ENCODE peak calls at places on chromosome 7, in four cellular contexts. U, H, J and C are unnamed samples.

GRCh38 chr7:140085447-140085846 is 22.7 kb upstream of the PARP12 start:
- DNase-seq in U (no peak), H (no peak), J (no peak), C (no peak)

GRCh38 chr7:77655836-77656455 is 40.3 kb upstream of the RSBN1L start:
- DNase-seq in J (no peak), U (peak; percentile 51), H (no peak), C (no peak)

GRCh38 chr7:52168085-52168484 is 851.5 kb upstream of the COBL start:
- DNase-seq in U (no peak), J (no peak), H (no peak), C (no peak)

GRCh38 chr7:41476117-41476803 is 226.6 kb downstream of the INHBA start:
- DNase-seq in J (no peak), H (no peak), U (no peak), C (no peak)

GRCh38 chr7:16744518-16745250 is 8.9 kb upstream of the TSPAN13 start:
- DNase-seq in U (no peak), J (no peak), H (no peak), C (no peak)

GRCh38 chr7:96996111-96996936 is 9.0 kb upstream of the DLX6 start:
- DNase-seq in H (no peak), U (no peak), J (no peak), C (no peak)

GRCh38 chr7:130970696-130971095 is 236.7 kb upstream of the KLF14 start:
- DNase-seq in U (no peak), J (no peak), H (no peak), C (no peak)

GRCh38 chr7:131844380-131844779 is 288.0 kb upstream of the PODXL start:
- DNase-seq in J (no peak), H (no peak), U (no peak), C (no peak)

GRCh38 chr7:20329389-20330175 is 1.1 kb upstream of the ITGB8 start:
- DNase-seq in J (peak; percentile 74), H (peak; percentile 48), U (peak; percentile 71), C (peak; percentile 35)

GRCh38 chr7:5349437-5350173 is 66.9 kb downstream of the SLC29A4 start:
- DNase-seq in H (no peak), U (no peak), J (no peak), C (no peak)

GRCh38 chr7:118183254-118183585 is 744 bp upstream of the LSM8 start:
- DNase-seq in J (peak; percentile 65), H (no peak), U (no peak), C (no peak)

GRCh38 chr7:126574838-126575250 is 677.9 kb downstream of the GRM8 start:
- DNase-seq in U (no peak), H (no peak), J (no peak), C (no peak)

GRCh38 chr7:140653319-140654108 is 12.9 kb upstream of the DENND2A start:
- DNase-seq in U (peak; percentile 67), H (peak; percentile 83), J (peak; percentile 70), C (peak; percentile 64)

GRCh38 chr7:111401516-111401915 is 160.8 kb downstream of the IMMP2L start:
- DNase-seq in U (no peak), J (no peak), H (no peak), C (no peak)

GRCh38 chr7:138752568-138753518 is 45.0 kb upstream of the TMEM213 start:
- DNase-seq in J (peak; percentile 91), H (peak; percentile 8), U (peak; percentile 54), C (peak; percentile 21)

GRCh38 chr7:140541513-140542192 is 62.3 kb upstream of the MKRN1 start:
- DNase-seq in U (peak; percentile 64), H (peak; percentile 39), J (peak; percentile 53), C (peak; percentile 34)

GRCh38 chr7:150959739-150960734 is 18.1 kb downstream of the KCNH2 start:
- DNase-seq in U (no peak), H (no peak), J (no peak), C (no peak)

GRCh38 chr7:46220066-46220630 is 299.1 kb upstream of the IGFBP3 start:
- DNase-seq in U (no peak), J (no peak), H (no peak), C (no peak)

GRCh38 chr7:92461027-92462003 is 14.0 kb downstream of the GATAD1 start:
- DNase-seq in U (peak; percentile 25), H (no peak), J (no peak), C (no peak)

GRCh38 chr7:30330134-30331111 is 46.0 kb downstream of the ZNRF2 start:
- DNase-seq in H (no peak), J (no peak), U (no peak), C (no peak)

GRCh38 chr7:3880221-3880935 is 579.3 kb downstream of the SDK1 start:
- DNase-seq in J (no peak), U (no peak), H (no peak), C (no peak)

GRCh38 chr7:27122075-27122910 is 8.3 kb downstream of the HOXA4 start:
- DNase-seq in U (peak; percentile 83), H (no peak), J (no peak), C (no peak)
- TF ChIP-seq POLR2A in U (peak; percentile 41), H (no peak), J (no peak), C (no peak)

DNA sequence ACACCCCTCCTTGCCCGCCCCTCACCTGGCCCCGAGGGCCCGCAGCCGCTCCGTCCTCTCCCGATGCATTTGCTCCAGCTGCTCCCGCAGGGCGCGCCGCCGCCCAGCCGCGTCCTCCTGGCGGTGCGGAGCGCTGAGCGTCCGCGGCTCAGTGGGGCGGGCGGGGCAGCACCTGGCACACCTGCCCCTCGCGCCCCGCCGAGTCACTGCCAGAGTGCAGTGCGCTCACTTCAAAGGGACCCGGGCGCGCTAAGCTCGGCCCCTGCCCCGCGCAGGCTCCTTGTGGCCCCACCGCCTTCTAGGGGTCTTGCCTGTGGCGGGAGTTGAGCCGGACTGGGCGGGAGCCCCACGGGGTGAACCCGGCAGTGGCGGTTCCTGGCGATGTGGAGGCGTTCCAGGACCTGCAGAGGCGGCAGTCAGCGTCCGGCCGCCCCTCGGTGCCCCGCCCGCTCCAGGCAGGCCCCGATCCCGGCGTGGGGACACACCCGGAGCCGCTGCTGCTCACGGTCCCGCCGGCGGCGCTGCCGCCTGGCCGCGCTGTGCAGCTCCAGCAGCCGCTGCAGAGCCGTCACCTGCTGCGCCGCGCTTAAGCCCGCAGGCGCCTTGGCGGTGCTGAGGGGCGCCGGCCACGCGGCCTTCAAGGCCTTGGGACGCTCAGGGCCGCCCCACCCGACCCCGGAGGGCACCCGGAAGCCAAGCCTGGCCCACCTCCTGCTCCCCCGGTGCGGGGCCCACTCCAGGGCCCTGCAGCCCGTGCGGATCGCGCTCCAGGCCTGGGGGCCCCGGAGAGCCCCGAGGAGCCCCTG is 6.7 kb downstream of the ATP6V1F start:
- DNase-seq in J (peak; percentile 86), H (no peak), U (peak; percentile 74), C (peak; percentile 59)
- TF ChIP-seq CTCF in J (no peak), H (peak; percentile 38), U (no peak), C (no peak)

GRCh38 chr7:100222445-100223132 is 2.8 kb downstream of the PVRIG start:
- DNase-seq in J (no peak), H (no peak), U (no peak), C (no peak)
- H3K27ac ChIP-seq in J (peak overlapping the region; percentile 89), H (no peak overlapping the region), U (no peak overlapping the region), C (no peak overlapping the region)

GRCh38 chr7:33062782-33063443 is 337 bp upstream of the NT5C3A start:
- DNase-seq in H (peak; percentile 83), J (peak; percentile 98), U (peak; percentile 95), C (peak; percentile 95)
- TF ChIP-seq POLR2A in H (peak; percentile 78), J (peak; percentile 82), U (peak; percentile 47), C (no peak)

DNA sequence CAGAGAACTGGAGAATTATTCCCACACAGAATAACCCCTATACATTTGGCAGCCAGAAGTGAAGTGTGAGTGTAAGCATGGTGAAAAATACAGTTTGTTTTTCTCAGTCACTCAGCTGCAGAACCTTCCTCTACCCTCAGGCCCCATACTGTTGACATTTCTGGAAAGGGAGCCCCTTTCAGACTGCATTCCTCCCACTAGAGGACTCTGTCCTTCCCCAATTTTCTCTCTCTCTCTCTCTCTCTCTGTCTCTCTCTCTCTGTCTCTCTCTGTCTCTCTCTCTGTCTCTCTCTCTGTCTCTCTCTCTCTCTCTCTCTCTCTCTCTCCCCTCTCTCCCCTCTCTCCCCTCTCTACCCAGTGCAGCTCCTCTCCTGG is 86.8 kb upstream of the STEAP1B start:
- DNase-seq in U (no peak), H (no peak), J (no peak), C (no peak)
- TF ChIP-seq CTCF in U (no peak), H (peak; percentile 28), J (no peak), C (peak; percentile 18)

GRCh38 chr7:159099711-159100231 is 44.9 kb downstream of the VIPR2 start:
- DNase-seq in H (no peak), J (peak; percentile 54), U (peak; percentile 3), C (peak; percentile 1)

GRCh38 chr7:159105066-159105780 is 39.4 kb downstream of the VIPR2 start:
- DNase-seq in H (no peak), J (peak; percentile 65), U (peak; percentile 4), C (no peak)

GRCh38 chr7:159104188-159105030 is 40.3 kb downstream of the VIPR2 start:
- DNase-seq in U (peak; percentile 8), J (peak; percentile 56), H (no peak), C (peak; percentile 78)

GRCh38 chr7:159103382-159104187 is 41.1 kb downstream of the VIPR2 start:
- DNase-seq in H (no peak), U (no peak), J (no peak), C (no peak)

DNA sequence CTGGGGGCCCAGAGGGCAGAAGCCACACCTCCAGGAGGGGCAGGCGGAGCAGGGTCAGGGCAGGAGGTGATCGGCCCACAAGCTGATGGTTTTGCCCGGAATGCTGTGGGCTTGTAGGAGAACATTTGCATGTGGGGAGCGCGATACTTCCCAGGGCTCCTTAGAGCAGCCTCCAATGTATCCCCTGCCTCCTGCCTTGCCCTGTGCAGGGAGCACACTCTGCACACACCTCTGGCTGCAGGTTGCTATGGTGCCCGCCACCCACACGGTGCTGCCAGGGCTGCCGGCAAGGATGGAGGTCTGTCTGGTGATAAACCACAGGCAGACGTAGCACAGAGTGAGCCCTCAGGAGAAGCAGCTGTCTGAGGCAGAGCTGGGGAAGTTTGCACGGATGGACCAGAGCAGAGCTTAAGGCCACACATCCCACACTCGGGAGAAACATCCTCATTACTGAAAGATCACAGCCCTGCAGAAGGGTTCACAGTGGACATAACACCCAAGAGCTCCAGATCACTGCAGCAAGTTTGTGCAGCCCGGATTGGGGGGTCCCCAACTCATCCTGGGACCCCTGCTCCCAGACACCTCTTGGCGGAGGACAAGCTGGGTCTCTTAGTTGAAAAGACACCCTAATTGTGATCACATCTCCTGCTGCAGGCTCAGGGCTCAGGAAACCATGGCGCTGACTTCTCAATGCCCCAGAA is 41.8 kb downstream of the VIPR2 start:
- DNase-seq in J (peak; percentile 69), H (no peak), U (peak; percentile 3), C (no peak)
- H3K27ac ChIP-seq in J (no peak overlapping the region), H (no peak overlapping the region), U (no peak overlapping the region), C (peak overlapping the region; percentile 86)

DNA sequence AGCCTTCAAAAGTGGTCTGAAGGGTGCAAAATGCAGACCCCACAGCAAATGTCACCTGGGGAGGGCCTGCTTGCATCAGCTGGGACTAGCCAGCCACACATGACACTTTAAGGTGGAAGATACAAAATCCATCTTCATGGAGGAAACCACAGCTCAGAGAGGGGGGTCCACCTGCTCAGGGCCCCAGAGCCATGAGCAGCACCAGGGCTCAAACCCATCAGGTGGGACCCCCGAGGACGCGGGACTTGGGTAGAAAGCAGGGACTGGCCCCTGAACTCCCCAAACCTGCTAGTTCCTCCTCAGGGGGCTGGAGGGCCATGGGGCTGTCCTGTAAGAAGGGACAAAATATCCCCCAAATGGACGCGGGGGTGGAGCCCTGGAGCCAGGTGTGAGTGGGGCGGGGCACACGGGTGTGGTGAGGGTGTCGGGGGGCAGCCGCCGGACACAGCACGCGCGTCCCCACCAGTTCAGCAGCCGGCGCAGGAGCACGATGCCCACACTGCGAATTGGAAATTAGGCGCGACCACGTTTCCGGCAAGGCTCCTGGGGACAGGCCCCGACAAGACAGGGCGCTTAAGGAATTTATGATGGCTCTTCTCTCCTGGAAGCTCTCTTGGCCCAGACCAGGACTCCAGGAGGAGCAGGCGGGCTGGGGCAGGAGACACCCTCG is 8.0 kb downstream of the PDGFA start:
- DNase-seq in H (no peak), U (no peak), J (peak; percentile 63), C (peak; percentile 9)
- TF ChIP-seq POLR2A in H (no peak), U (no peak), J (no peak), C (no peak)